ENCODE peak calls at places on chromosomes 16 and 17, in five cellular contexts. T is fibroblast of villous mesenchyme, N is astrocyte of the spinal cord, Z is stomach, D is NCI-H526. V is an unnamed sample.

GRCh38 chr17:21814776-21815175 is 122.5 kb downstream of the KCNJ18 start:
- DNase-seq in T (no peak), N (no peak), Z (no peak), D (no peak), V (no peak)

GRCh38 chr16:57619133-57619605 is 9.3 kb upstream of the ADGRG1 start:
- DNase-seq in T (no peak), N (no peak), Z (peak), D (no peak), V (no peak)

GRCh38 chr16:57859331-57859730 is 57.0 kb upstream of the KIFC3 start:
- DNase-seq in T (peak), N (peak), Z (no peak), D (no peak), V (no peak)

GRCh38 chr17:79740413-79740812 is 9.7 kb downstream of the ENPP7 start:
- DNase-seq in T (no peak), N (no peak), Z (no peak), D (peak), V (no peak)

GRCh38 chr16:27353853-27354252 is 40.1 kb downstream of the IL4R start:
- DNase-seq in T (no peak), N (no peak), Z (no peak), D (no peak), V (no peak)

GRCh38 chr16:17519041-17519440 is 48.3 kb upstream of the XYLT1 start:
- DNase-seq in T (no peak), N (no peak), Z (no peak), D (no peak), V (no peak)

GRCh38 chr16:70713342-70713741 is 27.5 kb upstream of the MTSS2 start:
- DNase-seq in T (peak), N (no peak), Z (no peak), D (no peak), V (no peak)

GRCh38 chr17:28982191-28982793 is 23.5 kb downstream of the SEZ6 start:
- DNase-seq in T (peak), N (peak), Z (no peak), D (no peak), V (no peak)

GRCh38 chr17:46009681-46010596 is 10.9 kb downstream of the STH start:
- DNase-seq in T (no peak), N (peak), Z (no peak), D (no peak), V (no peak)